ENCODE peak calls at places on chromosomes 3 and 15, in six cellular contexts. One of them, this sample, is unnamed.
A peak's percentile ranks its signal among the peaks of the same experiment; 100 is the strongest.

GRCh38 chr3:191105418-191105817 is 93.6 kb upstream of the OSTN start:
- DNase-seq in SJSA1: no peak
- DNase-seq in H1: no peak
- DNase-seq in Panc1: no peak
- DNase-seq in heart left ventricle: no peak
- DNase-seq in CD8-positive, alpha-beta T cell: no peak
- DNase-seq in this sample: no peak

GRCh38 chr15:83955806-83956265 is 279.7 kb upstream of the GOLGA6L4 start:
- DNase-seq in SJSA1: no peak
- DNase-seq in H1: no peak
- DNase-seq in Panc1: no peak
- DNase-seq in heart left ventricle: no peak
- DNase-seq in CD8-positive, alpha-beta T cell: no peak
- DNase-seq in this sample: peak; percentile 59

GRCh38 chr3:121595765-121596406 is 2.7 kb downstream of the FBXO40 start:
- DNase-seq in SJSA1: no peak
- DNase-seq in H1: no peak
- DNase-seq in Panc1: no peak
- DNase-seq in heart left ventricle: no peak
- DNase-seq in CD8-positive, alpha-beta T cell: no peak
- DNase-seq in this sample: no peak

GRCh38 chr3:52450489-52451236 is 3.2 kb downstream of the TNNC1 start:
- DNase-seq in SJSA1: peak; percentile 37
- DNase-seq in H1: no peak
- DNase-seq in Panc1: no peak
- DNase-seq in heart left ventricle: no peak
- DNase-seq in CD8-positive, alpha-beta T cell: no peak
- DNase-seq in this sample: no peak

GRCh38 chr15:62966294-62966693 is 76.3 kb upstream of the TPM1 start:
- DNase-seq in SJSA1: no peak
- DNase-seq in H1: no peak
- DNase-seq in Panc1: no peak
- DNase-seq in heart left ventricle: no peak
- DNase-seq in CD8-positive, alpha-beta T cell: no peak
- DNase-seq in this sample: no peak

GRCh38 chr3:150265305-150265704 is 142.8 kb upstream of the TSC22D2 start:
- DNase-seq in SJSA1: no peak
- DNase-seq in H1: no peak
- DNase-seq in Panc1: no peak
- DNase-seq in heart left ventricle: no peak
- DNase-seq in CD8-positive, alpha-beta T cell: no peak
- DNase-seq in this sample: no peak

GRCh38 chr15:77120576-77120975 is 49.7 kb upstream of the TSPAN3 start:
- DNase-seq in SJSA1: no peak
- DNase-seq in H1: no peak
- DNase-seq in Panc1: no peak
- DNase-seq in heart left ventricle: no peak
- DNase-seq in CD8-positive, alpha-beta T cell: no peak
- DNase-seq in this sample: no peak

GRCh38 chr15:93312891-93313486 is 224.0 kb upstream of the RGMA start:
- DNase-seq in SJSA1: no peak
- DNase-seq in H1: no peak
- DNase-seq in Panc1: no peak
- DNase-seq in heart left ventricle: no peak
- DNase-seq in CD8-positive, alpha-beta T cell: no peak
- DNase-seq in this sample: no peak

GRCh38 chr3:171788546-171789351 is 21.5 kb downstream of the PLD1 start:
- DNase-seq in SJSA1: no peak
- DNase-seq in H1: no peak
- DNase-seq in Panc1: no peak
- DNase-seq in heart left ventricle: no peak
- DNase-seq in CD8-positive, alpha-beta T cell: no peak
- DNase-seq in this sample: no peak

DNA sequence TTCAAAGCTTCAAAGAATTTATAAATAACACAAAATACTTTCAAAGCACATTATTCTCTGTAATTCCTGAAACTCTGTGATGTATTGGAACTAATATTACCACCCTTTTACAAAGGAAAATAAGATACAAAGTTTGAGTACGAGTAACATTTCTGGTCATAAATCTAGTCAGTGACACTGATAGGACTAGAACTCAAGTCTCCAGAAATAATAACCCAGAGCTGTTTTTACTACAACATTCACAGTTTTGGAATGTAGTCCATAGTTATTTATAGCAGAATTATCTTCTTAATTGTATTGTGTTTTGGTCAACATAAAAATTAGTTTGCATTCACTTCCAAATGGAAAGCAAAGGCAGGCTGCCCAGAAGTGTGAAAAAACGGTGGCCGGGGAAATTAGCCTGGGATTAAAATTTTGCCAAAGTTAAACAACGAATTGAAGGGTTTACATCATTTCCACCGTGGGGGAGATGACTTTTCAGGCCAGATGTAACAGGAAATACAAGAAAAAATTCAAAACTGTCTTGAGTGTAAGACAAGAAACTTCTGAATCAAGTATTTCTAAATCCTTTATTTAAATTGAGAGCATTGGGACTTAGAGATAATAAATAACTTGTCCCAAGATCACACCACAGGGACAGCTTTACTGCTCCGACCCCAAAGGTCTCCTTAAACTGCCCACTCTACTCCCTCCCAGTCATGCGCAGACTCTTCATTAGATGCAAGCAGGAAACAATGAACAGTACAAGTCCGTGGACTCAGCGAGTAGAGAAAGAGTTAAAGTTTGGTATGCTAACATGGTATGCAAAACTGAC is 74.3 kb upstream of the VGLL4 start:
- DNase-seq in SJSA1: no peak
- DNase-seq in H1: no peak
- DNase-seq in Panc1: no peak
- DNase-seq in heart left ventricle: peak; percentile 61
- DNase-seq in CD8-positive, alpha-beta T cell: no peak
- DNase-seq in this sample: no peak
- H3K27ac ChIP-seq in SJSA1: peak overlapping the region; percentile 51
- H3K27ac ChIP-seq in H1: no peak overlapping the region
- H3K27ac ChIP-seq in Panc1: peak overlapping the region; percentile 90
- H3K27ac ChIP-seq in heart left ventricle: peak overlapping the region; percentile 96
- H3K27ac ChIP-seq in CD8-positive, alpha-beta T cell: peak overlapping the region; percentile 56
- H3K27ac ChIP-seq in this sample: peak overlapping the region; percentile 69

DNA sequence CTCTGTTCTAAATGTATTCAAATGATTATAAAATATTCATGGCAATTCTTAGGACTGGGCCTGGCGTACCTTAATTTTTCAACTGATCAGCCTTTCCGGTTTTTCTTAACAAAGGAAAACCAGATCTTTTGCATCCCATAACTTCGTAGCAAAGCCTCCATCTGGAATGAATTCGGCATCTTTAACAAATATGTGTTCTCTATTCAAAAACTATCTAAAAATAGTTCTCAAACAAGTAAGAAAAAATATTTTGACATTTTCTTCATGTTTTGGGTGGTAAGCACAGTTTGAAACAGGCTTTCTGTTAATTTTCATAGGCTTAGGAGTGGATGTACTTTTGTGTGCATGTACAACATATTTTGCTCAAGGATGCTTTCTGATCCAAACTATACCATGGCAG is 55.0 kb downstream of the RBMS3 start:
- DNase-seq in SJSA1: no peak
- DNase-seq in H1: no peak
- DNase-seq in Panc1: no peak
- DNase-seq in heart left ventricle: no peak
- DNase-seq in CD8-positive, alpha-beta T cell: no peak
- DNase-seq in this sample: no peak
- H3K4me1 ChIP-seq in SJSA1: peaks cover 52% of the 10 kb centered on the region
- H3K4me1 ChIP-seq in H1: no peaks in the 10 kb centered on the region
- H3K4me1 ChIP-seq in Panc1: no peaks in the 10 kb centered on the region
- H3K4me1 ChIP-seq in heart left ventricle: peaks cover 37% of the 10 kb centered on the region
- H3K4me1 ChIP-seq in CD8-positive, alpha-beta T cell: no peaks in the 10 kb centered on the region
- H3K4me1 ChIP-seq in this sample: no peaks in the 10 kb centered on the region

GRCh38 chr15:72369964-72370363 is 5.8 kb downstream of the HEXA start:
- DNase-seq in SJSA1: no peak
- DNase-seq in H1: no peak
- DNase-seq in Panc1: no peak
- DNase-seq in heart left ventricle: no peak
- DNase-seq in CD8-positive, alpha-beta T cell: no peak
- DNase-seq in this sample: no peak
- H3K27ac ChIP-seq in SJSA1: no peak overlapping the region
- H3K27ac ChIP-seq in H1: no peak overlapping the region
- H3K27ac ChIP-seq in Panc1: no peak overlapping the region
- H3K27ac ChIP-seq in heart left ventricle: no peak overlapping the region
- H3K27ac ChIP-seq in CD8-positive, alpha-beta T cell: no peak overlapping the region
- H3K27ac ChIP-seq in this sample: no peak overlapping the region

GRCh38 chr15:74389115-74390048 is 21.9 kb upstream of the CYP11A1 start:
- DNase-seq in SJSA1: no peak
- DNase-seq in H1: no peak
- DNase-seq in Panc1: no peak
- DNase-seq in heart left ventricle: no peak
- DNase-seq in CD8-positive, alpha-beta T cell: no peak
- DNase-seq in this sample: no peak
- H3K4me1 ChIP-seq in SJSA1: peaks cover 15% of the 10 kb centered on the region
- H3K4me1 ChIP-seq in H1: peaks cover 4% of the 10 kb centered on the region
- H3K4me1 ChIP-seq in Panc1: peaks cover 28% of the 10 kb centered on the region
- H3K4me1 ChIP-seq in heart left ventricle: peaks cover 6% of the 10 kb centered on the region
- H3K4me1 ChIP-seq in CD8-positive, alpha-beta T cell: peaks cover 13% of the 10 kb centered on the region
- H3K4me1 ChIP-seq in this sample: peaks cover 18% of the 10 kb centered on the region

GRCh38 chr15:39079296-39079834 is 501.5 kb upstream of the THBS1 start:
- DNase-seq in SJSA1: peak; percentile 69
- DNase-seq in H1: no peak
- DNase-seq in Panc1: no peak
- DNase-seq in heart left ventricle: no peak
- DNase-seq in CD8-positive, alpha-beta T cell: no peak
- DNase-seq in this sample: no peak
- H3K27ac ChIP-seq in SJSA1: peak overlapping the region; percentile 7
- H3K27ac ChIP-seq in H1: no peak overlapping the region
- H3K27ac ChIP-seq in Panc1: no peak overlapping the region
- H3K27ac ChIP-seq in heart left ventricle: no peak overlapping the region
- H3K27ac ChIP-seq in CD8-positive, alpha-beta T cell: no peak overlapping the region
- H3K27ac ChIP-seq in this sample: no peak overlapping the region

GRCh38 chr3:53579636-53580035 is 85.2 kb downstream of the CACNA1D start:
- DNase-seq in SJSA1: no peak
- DNase-seq in H1: no peak
- DNase-seq in Panc1: no peak
- DNase-seq in heart left ventricle: no peak
- DNase-seq in CD8-positive, alpha-beta T cell: no peak
- DNase-seq in this sample: peak; percentile 14
- H3K4me1 ChIP-seq in SJSA1: no peaks in the 10 kb centered on the region
- H3K4me1 ChIP-seq in H1: no peaks in the 10 kb centered on the region
- H3K4me1 ChIP-seq in Panc1: no peaks in the 10 kb centered on the region
- H3K4me1 ChIP-seq in heart left ventricle: no peaks in the 10 kb centered on the region
- H3K4me1 ChIP-seq in CD8-positive, alpha-beta T cell: no peaks in the 10 kb centered on the region
- H3K4me1 ChIP-seq in this sample: no peaks in the 10 kb centered on the region

GRCh38 chr3:72944696-72945095 is 51.9 kb upstream of the PPP4R2 start:
- DNase-seq in SJSA1: no peak
- DNase-seq in H1: no peak
- DNase-seq in Panc1: no peak
- DNase-seq in heart left ventricle: no peak
- DNase-seq in CD8-positive, alpha-beta T cell: no peak
- DNase-seq in this sample: no peak
- H3K27ac ChIP-seq in SJSA1: peak overlapping the region; percentile 87
- H3K27ac ChIP-seq in H1: no peak overlapping the region
- H3K27ac ChIP-seq in Panc1: no peak overlapping the region
- H3K27ac ChIP-seq in heart left ventricle: no peak overlapping the region
- H3K27ac ChIP-seq in CD8-positive, alpha-beta T cell: no peak overlapping the region
- H3K27ac ChIP-seq in this sample: no peak overlapping the region

GRCh38 chr15:70490148-70490837 is 273.1 kb downstream of the UACA start:
- DNase-seq in SJSA1: no peak
- DNase-seq in H1: no peak
- DNase-seq in Panc1: no peak
- DNase-seq in heart left ventricle: no peak
- DNase-seq in CD8-positive, alpha-beta T cell: no peak
- DNase-seq in this sample: no peak
- H3K4me1 ChIP-seq in SJSA1: peaks cover 56% of the 10 kb centered on the region
- H3K4me1 ChIP-seq in H1: no peaks in the 10 kb centered on the region
- H3K4me1 ChIP-seq in Panc1: peaks cover 62% of the 10 kb centered on the region
- H3K4me1 ChIP-seq in heart left ventricle: no peaks in the 10 kb centered on the region
- H3K4me1 ChIP-seq in CD8-positive, alpha-beta T cell: peaks cover 69% of the 10 kb centered on the region
- H3K4me1 ChIP-seq in this sample: peaks cover 48% of the 10 kb centered on the region

GRCh38 chr15:67782592-67782991 is 42.7 kb upstream of the SKOR1 start:
- DNase-seq in SJSA1: no peak
- DNase-seq in H1: no peak
- DNase-seq in Panc1: no peak
- DNase-seq in heart left ventricle: no peak
- DNase-seq in CD8-positive, alpha-beta T cell: no peak
- DNase-seq in this sample: peak; percentile 44
- H3K27ac ChIP-seq in SJSA1: no peak overlapping the region
- H3K27ac ChIP-seq in H1: peak overlapping the region; percentile 30
- H3K27ac ChIP-seq in Panc1: no peak overlapping the region
- H3K27ac ChIP-seq in heart left ventricle: no peak overlapping the region
- H3K27ac ChIP-seq in CD8-positive, alpha-beta T cell: no peak overlapping the region
- H3K27ac ChIP-seq in this sample: peak overlapping the region; percentile 82

This sample was measured in MM.1S.